ENCODE peak calls at places on chromosomes 5 and 9, in eight cellular contexts. S, B, Z, I, T, U, G and Q are unnamed samples.

GRCh38 chr9:82457959-82458358 is 469.4 kb downstream of the SPATA31D1 start:
- DNase-seq in G (no peak), Z (no peak), S (no peak), U (no peak), B (no peak), T (no peak), I (no peak), Q (no peak)

GRCh38 chr5:170614071-170614490 is 110.3 kb downstream of the KCNIP1 start:
- DNase-seq in T (no peak), U (no peak), B (no peak), I (no peak), G (no peak), Z (no peak), S (no peak), Q (no peak)

GRCh38 chr5:1973391-1974013 is 90.8 kb upstream of the IRX4 start:
- DNase-seq in S (no peak), B (no peak), I (no peak), T (no peak), U (no peak), Z (no peak), G (no peak), Q (no peak)

GRCh38 chr5:172452398-172453205 is 1.7 kb downstream of the SH3PXD2B start:
- DNase-seq in I (no peak), Z (peak), U (no peak), B (no peak), T (no peak), G (no peak), S (peak), Q (no peak)

GRCh38 chr9:127203501-127204327 is 60.9 kb upstream of the GARNL3 start:
- DNase-seq in U (no peak), Z (no peak), T (no peak), G (no peak), B (no peak), S (no peak), I (no peak), Q (no peak)

GRCh38 chr5:149038336-149039075 is 24.4 kb downstream of the SH3TC2 start:
- DNase-seq in U (no peak), T (no peak), S (peak), G (no peak), B (no peak), I (no peak), Z (peak), Q (no peak)

GRCh38 chr5:30764704-30765103 is 428.8 kb upstream of the CDH6 start:
- DNase-seq in B (no peak), Z (peak), G (no peak), S (no peak), T (no peak), I (no peak), U (no peak), Q (no peak)

GRCh38 chr9:124110307-124110915 is 98.8 kb downstream of the LHX2 start:
- DNase-seq in T (no peak), I (no peak), B (peak), Z (peak), S (peak), G (peak), U (peak), Q (peak)

GRCh38 chr9:133372144-133372543 is 3.7 kb downstream of the SURF4 start:
- DNase-seq in U (no peak), G (no peak), Z (no peak), I (peak), B (no peak), S (no peak), T (no peak), Q (no peak)

GRCh38 chr9:133374612-133375115 is 1.2 kb downstream of the SURF4 start:
- DNase-seq in U (no peak), G (no peak), Z (peak), S (peak), I (no peak), T (no peak), B (no peak), Q (no peak)

GRCh38 chr9:133377721-133378216 is 1.6 kb downstream of the STKLD1 start:
- DNase-seq in U (no peak), T (no peak), G (no peak), B (no peak), Z (peak), I (no peak), S (peak), Q (no peak)

GRCh38 chr9:133375724-133376654 is at the start of the genes STKLD1 and SURF4:
- DNase-seq in U (peak), T (peak), I (peak), Z (peak), S (peak), G (peak), B (peak), Q (peak)

DNA sequence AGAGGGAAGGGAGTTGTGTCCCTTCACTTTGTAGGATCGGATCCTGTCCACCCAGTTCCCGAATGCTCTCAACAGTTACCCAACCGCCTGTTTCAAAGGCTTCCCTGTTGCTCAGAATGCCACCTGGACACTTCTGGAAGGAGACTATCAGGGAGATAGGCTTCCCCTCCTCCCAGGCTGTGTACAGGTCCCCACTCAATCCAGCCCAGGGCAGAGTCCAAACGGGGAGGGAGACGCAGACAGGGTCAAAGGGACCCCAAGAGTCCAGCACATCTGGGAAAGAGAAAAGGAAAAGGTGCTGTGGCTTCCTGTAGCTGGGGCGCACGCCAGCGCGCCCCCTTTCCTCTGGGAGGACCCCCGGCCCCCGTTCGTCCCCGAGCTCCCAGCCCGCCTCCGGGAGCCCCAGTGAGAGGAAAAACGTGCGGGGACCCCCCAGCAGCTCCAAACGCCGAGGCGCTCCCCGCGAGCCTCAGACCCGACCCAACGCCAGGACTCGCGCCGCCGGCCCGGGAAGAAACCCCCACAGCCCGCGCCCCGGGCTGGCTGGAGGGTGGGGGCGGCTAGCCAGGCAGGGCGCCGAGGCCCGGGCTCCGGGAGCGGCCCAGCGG is 640 bp downstream of the SURF4 start:
- DNase-seq in G (peak), I (no peak), T (no peak), Z (peak), U (peak), S (peak), B (no peak), Q (no peak)
- TF ChIP-seq CTCF in G (no peak), I (no peak), T (no peak), Z (no peak), U (no peak), S (no peak), B (no peak), Q (no peak)

DNA sequence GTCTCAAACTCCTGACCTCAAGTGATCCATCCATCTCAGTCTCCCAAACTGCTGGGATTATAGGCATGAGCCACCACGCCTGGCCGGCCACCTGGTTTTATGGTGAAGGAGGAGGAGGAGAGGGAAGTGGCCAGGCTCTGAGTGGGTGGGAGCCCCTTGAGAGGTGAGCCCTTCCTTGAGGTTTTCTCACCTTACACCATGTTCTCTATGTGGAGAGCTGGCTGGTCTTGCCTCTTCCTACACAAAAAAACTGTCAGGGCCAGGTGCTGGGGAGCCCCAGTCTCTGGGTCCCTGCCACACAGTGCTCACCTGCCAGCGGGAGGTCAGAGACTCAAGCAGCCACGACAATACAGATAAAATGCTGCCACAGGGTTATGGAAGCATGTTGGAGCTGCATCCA is 18.1 kb downstream of the SWI5 start:
- DNase-seq in T (no peak), I (no peak), G (no peak), Z (no peak), B (no peak), S (no peak), U (no peak), Q (no peak)
- TF ChIP-seq CTCF in T (no peak), I (no peak), G (no peak), Z (no peak), B (no peak), S (no peak), U (no peak), Q (no peak)

DNA sequence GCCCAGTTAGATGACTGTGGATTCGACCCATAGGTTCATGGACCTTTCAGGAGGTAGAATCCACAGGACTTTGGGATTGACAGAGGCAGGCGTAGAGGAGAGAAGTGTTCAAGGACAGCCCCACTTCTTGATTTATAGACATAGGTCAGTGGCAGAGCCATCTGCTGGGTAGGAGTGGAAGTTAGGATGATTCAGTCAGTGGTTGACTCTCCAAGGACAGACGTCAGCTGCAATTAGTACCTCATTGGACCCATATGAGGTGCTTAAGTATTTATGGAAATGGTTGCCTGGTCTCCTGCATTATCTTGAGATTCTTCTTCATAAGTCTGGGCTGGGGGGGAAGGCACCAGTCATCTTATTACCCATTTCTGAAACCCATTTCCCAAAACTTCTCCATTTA is 70.9 kb downstream of the SH3RF2 start:
- DNase-seq in B (no peak), T (no peak), S (no peak), G (no peak), U (no peak), Z (no peak), I (no peak), Q (no peak)
- TF ChIP-seq CTCF in B (no peak), T (no peak), S (peak), G (peak), U (no peak), Z (no peak), I (no peak), Q (no peak)

GRCh38 chr5:36458746-36459145 is 147.7 kb upstream of the SLC1A3 start:
- DNase-seq in Z (no peak), I (no peak), U (no peak), S (no peak), T (no peak), B (no peak), G (no peak), Q (no peak)

GRCh38 chr5:36457511-36458260 is 148.7 kb upstream of the SLC1A3 start:
- DNase-seq in G (no peak), I (no peak), U (no peak), T (no peak), Z (peak), S (peak), B (no peak), Q (no peak)

GRCh38 chr5:36462295-36463021 is 143.9 kb upstream of the SLC1A3 start:
- DNase-seq in S (peak), B (no peak), T (no peak), G (no peak), U (no peak), I (no peak), Z (no peak), Q (no peak)

DNA sequence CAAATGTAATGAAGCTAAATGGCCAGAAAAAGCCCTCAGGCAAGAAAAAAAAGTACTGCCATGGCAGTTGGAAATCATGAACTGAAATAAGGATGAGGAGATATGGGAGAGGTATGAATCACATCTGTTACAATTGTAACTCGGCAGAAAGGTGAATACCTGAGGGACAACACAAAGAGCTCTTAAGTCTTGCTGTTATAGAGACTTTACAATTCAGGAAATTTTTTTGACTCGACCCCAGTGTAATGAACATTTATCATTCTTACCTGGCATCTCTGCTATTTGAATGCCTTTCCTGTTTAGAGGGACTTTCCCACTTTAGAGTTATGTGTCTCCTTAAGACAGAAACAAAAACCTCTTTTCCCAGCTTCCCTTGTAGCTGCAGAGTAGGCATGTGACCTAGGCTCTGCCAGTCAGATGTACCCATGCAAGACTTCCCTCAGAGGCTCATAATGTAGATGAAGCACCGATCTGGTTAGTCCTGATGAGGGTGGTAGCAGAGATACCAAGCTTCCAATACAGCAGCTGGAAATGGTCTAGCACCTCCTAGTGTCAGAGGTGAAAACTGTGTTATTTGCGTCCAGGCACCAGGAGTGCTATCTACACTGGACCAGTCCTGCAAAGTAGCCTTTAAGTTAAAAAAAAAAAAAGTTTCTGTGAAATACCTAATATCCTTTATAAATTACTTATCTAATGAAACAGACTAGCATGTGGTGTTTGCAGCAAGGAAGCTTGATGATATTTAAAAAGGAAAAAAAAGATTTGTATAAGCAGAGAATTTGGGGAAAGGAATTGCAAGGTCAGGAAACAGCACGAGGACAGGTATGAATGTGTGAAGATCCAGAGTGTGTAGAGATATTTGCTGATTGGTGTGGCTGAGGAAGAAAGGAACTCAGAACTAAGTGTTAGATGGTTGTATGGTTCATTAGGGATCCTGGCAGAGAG is 146.9 kb upstream of the SLC1A3 start:
- DNase-seq in S (no peak), G (no peak), B (no peak), I (no peak), T (no peak), Z (no peak), U (no peak), Q (no peak)
- TF ChIP-seq CTCF in S (no peak), G (no peak), B (peak), I (no peak), T (no peak), Z (peak), U (no peak), Q (peak)

DNA sequence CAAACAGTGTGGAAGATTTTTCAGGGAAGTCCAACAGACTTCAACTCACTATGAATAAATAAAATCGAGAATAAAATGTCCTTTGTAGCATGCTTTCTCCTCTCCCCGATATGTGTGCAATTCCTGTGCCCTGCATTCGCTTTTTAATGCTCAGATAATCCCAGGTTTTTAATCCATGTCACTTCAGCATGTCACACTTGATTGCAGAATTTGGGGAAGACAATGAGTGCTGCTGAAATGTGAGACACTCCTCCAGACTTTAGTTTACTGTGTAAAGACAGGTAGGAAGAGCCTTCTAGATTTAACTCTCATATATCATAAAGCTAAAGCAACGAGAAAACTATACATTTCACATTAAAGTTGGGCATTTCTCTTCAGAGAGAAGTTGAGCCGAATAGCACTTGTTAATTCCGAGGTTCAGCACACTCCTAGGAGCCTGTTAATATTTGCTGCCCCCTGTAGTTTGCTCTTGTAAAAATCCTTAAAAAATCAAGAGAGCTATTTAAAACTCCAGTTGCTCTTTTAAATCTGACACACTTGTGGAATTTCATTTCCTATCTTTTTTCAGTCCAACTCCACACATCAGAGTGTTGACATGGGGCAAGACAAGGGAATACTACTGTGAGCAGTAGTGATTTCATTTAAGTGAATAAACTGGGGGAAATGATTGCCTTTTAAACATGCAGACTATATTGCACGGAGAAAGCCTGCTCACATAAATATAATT is 1096.1 kb upstream of the DMAC1 start:
- DNase-seq in I (no peak), T (no peak), B (no peak), S (peak), Z (peak), U (no peak), G (peak), Q (peak)
- TF ChIP-seq CTCF in I (peak), T (peak), B (peak), S (peak), Z (peak), U (peak), G (peak), Q (peak)